ENCODE peak calls at places on chromosomes 13 and 19, in eight cellular contexts. W is endodermal cell, N is cardiac muscle cell, D is neural crest cell, T is psoas muscle, H is AG09309, S is BJ, A is lower leg skin. Z is an unnamed sample.

GRCh38 chr13:38496956-38497355 is 147.3 kb downstream of the UFM1 start:
- DNase-seq in W (no peak), N (peak), D (no peak), T (no peak), H (no peak), S (no peak), A (no peak), Z (no peak)

GRCh38 chr19:30662211-30662861 is 290.2 kb downstream of the ZNF536 start:
- DNase-seq in W (peak), N (no peak), D (no peak), T (no peak), H (no peak), S (no peak), A (peak), Z (no peak)

GRCh38 chr13:91307887-91308286 is 39.6 kb upstream of the MIR17HG start:
- DNase-seq in W (no peak), N (no peak), D (no peak), T (no peak), H (no peak), S (no peak), A (no peak), Z (no peak)

GRCh38 chr13:93745884-93746283 is 519.3 kb downstream of the GPC6 start:
- DNase-seq in W (no peak), N (peak), D (no peak), T (no peak), H (no peak), S (no peak), A (no peak), Z (no peak)

GRCh38 chr19:49497047-49497789 is 984 bp downstream of the RPS11 start:
- DNase-seq in W (peak), N (peak), D (no peak), T (peak), H (no peak), S (no peak), A (peak), Z (peak)

GRCh38 chr19:53868091-53868891 is 608 bp downstream of the MYADM start:
- DNase-seq in W (peak), N (peak), D (no peak), T (peak), H (no peak), S (no peak), A (peak), Z (peak)

GRCh38 chr13:27868639-27869435 is 51.0 kb upstream of the PDX1 start:
- DNase-seq in W (no peak), N (peak), D (no peak), T (no peak), H (no peak), S (no peak), A (no peak), Z (peak)

GRCh38 chr19:18599485-18599884 is 7.1 kb downstream of the CRLF1 start:
- DNase-seq in W (no peak), N (no peak), D (no peak), T (no peak), H (no peak), S (no peak), A (no peak), Z (peak)

GRCh38 chr19:45164577-45165335 is 4.0 kb upstream of the NKPD1 start:
- DNase-seq in W (peak), N (peak), D (no peak), T (peak), H (no peak), S (no peak), A (no peak), Z (peak)

GRCh38 chr19:55165952-55166529 is 372 bp downstream of the DNAAF3 start:
- DNase-seq in W (peak), N (peak), D (peak), T (peak), H (no peak), S (no peak), A (no peak), Z (no peak)

GRCh38 chr13:110615005-110615321 is 382 bp upstream of the NAXD start:
- DNase-seq in W (no peak), N (no peak), D (no peak), T (no peak), H (no peak), S (no peak), A (no peak), Z (no peak)

GRCh38 chr13:110615322-110616102 is at the start of gene NAXD:
- DNase-seq in W (peak), N (peak), D (peak), T (peak), H (peak), S (peak), A (peak), Z (peak)

GRCh38 chr13:110617326-110618072 is 2.2 kb downstream of the NAXD start:
- DNase-seq in W (no peak), N (peak), D (no peak), T (no peak), H (no peak), S (no peak), A (no peak), Z (no peak)

GRCh38 chr13:110618167-110618566 is 2.8 kb downstream of the NAXD start:
- DNase-seq in W (no peak), N (no peak), D (no peak), T (no peak), H (no peak), S (no peak), A (no peak), Z (no peak)

DNA sequence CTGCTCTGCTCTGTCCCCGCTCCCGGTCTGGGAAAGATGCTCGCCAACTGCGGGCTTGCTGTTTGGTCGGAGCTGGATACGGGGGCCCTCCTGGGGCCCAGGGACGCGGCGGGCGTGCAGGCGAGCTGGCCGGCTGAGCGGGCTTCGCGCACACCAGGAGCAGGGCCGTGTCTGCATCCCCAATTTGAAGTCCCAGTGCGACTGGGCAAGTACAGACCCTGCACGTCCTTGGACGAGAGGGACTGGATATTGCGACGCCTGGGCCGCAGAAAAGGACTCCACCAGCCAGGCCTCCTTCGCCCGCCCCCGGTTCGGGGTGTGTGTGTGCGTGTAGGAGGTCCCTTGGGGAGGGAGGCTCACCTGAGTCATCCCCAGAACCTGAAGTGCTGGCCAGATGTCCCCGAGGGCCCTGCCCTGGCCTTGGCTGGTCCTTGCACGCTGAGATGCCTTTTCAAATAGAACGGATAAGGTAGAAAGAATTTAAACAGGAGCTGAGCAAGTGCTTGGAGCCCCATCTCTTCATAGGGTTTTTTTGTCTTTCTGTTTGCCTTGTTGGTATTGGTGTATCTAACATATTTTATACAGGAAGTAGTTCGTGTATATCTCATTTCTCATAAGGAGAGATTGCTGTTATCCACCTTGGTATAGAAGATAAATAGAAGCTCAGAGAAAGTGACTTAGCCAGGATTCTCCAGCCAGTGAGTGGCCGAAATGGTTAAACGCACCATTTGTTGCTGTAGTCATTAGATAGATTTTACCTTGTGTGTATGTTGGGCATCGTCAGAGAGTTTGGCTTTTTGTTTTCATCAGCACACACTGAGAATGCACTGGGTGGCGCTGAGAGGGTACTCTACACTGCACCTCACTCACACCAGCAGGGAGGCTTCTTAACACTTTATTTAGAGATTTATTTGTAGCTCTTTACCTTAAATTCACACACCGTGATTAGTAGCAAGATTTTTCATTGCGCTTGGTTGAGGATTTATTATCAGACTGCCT is 1.1 kb downstream of the NAXD start:
- DNase-seq in W (peak), N (peak), D (no peak), T (peak), H (no peak), S (no peak), A (peak), Z (peak)
- TF ChIP-seq CTCF in W (peak), N (peak), D (no peak), T (no peak), H (no peak), S (peak), A (no peak), Z (peak)

DNA sequence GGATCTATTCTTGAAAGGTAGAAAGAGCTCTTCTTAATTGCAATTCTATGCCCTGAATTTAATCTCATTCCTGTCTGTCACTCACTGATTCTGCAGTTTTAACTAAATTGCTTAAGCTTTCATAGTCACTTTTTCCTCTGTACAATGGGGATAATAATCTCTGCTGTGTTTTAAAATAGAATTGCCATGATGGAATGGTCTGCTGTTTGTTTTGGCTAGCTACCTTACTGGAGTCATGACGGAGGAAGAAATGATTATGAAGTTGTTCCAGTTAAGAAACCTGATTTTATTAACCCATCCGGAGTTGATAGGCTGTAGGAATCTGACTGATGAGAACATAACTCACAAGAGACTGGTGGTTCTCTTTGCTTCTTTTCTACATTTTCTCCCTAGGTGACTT is 54.9 kb upstream of the ITM2B start:
- DNase-seq in W (no peak), N (peak), D (no peak), T (no peak), H (no peak), S (no peak), A (no peak), Z (no peak)
- TF ChIP-seq CTCF in W (no peak), N (no peak), D (no peak), T (no peak), H (no peak), S (no peak), A (no peak), Z (no peak)

GRCh38 chr13:81207221-81207620 is 866.3 kb upstream of the SPRY2 start:
- DNase-seq in W (no peak), N (no peak), D (no peak), T (no peak), H (no peak), S (no peak), A (no peak), Z (no peak)
- TF ChIP-seq CTCF in W (no peak), N (no peak), D (no peak), T (no peak), H (no peak), S (no peak), A (no peak), Z (no peak)

DNA sequence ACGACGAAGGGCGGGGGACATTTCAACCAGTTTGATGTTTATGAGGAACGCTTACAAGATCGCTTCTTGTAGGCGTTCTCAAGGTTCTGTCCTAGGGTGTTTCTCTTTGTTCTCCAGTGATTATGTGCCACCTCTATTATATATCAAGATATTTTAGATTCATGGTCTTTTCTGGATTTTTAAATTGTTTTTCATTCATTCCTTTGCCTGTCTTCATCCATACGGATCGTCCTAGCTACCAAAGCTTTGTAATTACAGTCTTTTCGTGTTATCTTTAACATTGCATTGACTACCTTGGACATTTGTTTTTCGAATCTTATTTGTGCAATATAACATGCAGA is 342 bp upstream of the EID2 start:
- DNase-seq in W (no peak), N (no peak), D (no peak), T (no peak), H (no peak), S (no peak), A (no peak), Z (no peak)
- TF ChIP-seq CTCF in W (no peak), N (no peak), D (peak), T (no peak), H (no peak), S (no peak), A (no peak), Z (no peak)